ENCODE peak calls at places on chromosomes 12 and 14, in six cellular contexts. E is CD8-positive, alpha-beta T cell; C is left ventricle myocardium inferior; H is tibial artery; L is right atrium auricular region; Z is kidney. F is an unnamed sample.
A peak's percentile ranks its signal among the peaks of the same experiment; 100 is the strongest.

GRCh38 chr14:28163897-28164296 is 602.7 kb upstream of the FOXG1 start:
- DNase-seq in E (no peak), C (no peak), H (no peak), L (no peak), Z (no peak), F (no peak)

GRCh38 chr12:82963961-82964360 is 277.3 kb downstream of the TMTC2 start:
- DNase-seq in E (no peak), C (no peak), H (no peak), L (no peak), Z (no peak), F (no peak)

GRCh38 chr12:65335021-65335714 is 56.7 kb downstream of the MSRB3 start:
- DNase-seq in E (no peak), C (no peak), H (no peak), L (no peak), Z (no peak), F (peak; percentile 21)

GRCh38 chr12:54394281-54394719 is 9.8 kb upstream of the ZNF385A start:
- DNase-seq in E (peak; percentile 56), C (no peak), H (no peak), L (no peak), Z (peak; percentile 18), F (peak; percentile 66)

GRCh38 chr12:59046763-59047534 is 126.6 kb upstream of the LRIG3 start:
- DNase-seq in E (no peak), C (no peak), H (no peak), L (no peak), Z (no peak), F (no peak)

GRCh38 chr12:106682594-106683234 is 91.8 kb upstream of the RIC8B start:
- DNase-seq in E (no peak), C (no peak), H (no peak), L (no peak), Z (no peak), F (no peak)

GRCh38 chr12:1297206-1297605 is 297.2 kb downstream of the FBXL14 start:
- DNase-seq in E (no peak), C (no peak), H (no peak), L (no peak), Z (no peak), F (no peak)

GRCh38 chr12:2277492-2278153 is 224.8 kb downstream of the CACNA1C start:
- DNase-seq in E (no peak), C (no peak), H (no peak), L (no peak), Z (no peak), F (no peak)

GRCh38 chr12:79615596-79616560 is 74.9 kb downstream of the PAWR start:
- DNase-seq in E (no peak), C (no peak), H (no peak), L (no peak), Z (no peak), F (peak; percentile 67)

DNA sequence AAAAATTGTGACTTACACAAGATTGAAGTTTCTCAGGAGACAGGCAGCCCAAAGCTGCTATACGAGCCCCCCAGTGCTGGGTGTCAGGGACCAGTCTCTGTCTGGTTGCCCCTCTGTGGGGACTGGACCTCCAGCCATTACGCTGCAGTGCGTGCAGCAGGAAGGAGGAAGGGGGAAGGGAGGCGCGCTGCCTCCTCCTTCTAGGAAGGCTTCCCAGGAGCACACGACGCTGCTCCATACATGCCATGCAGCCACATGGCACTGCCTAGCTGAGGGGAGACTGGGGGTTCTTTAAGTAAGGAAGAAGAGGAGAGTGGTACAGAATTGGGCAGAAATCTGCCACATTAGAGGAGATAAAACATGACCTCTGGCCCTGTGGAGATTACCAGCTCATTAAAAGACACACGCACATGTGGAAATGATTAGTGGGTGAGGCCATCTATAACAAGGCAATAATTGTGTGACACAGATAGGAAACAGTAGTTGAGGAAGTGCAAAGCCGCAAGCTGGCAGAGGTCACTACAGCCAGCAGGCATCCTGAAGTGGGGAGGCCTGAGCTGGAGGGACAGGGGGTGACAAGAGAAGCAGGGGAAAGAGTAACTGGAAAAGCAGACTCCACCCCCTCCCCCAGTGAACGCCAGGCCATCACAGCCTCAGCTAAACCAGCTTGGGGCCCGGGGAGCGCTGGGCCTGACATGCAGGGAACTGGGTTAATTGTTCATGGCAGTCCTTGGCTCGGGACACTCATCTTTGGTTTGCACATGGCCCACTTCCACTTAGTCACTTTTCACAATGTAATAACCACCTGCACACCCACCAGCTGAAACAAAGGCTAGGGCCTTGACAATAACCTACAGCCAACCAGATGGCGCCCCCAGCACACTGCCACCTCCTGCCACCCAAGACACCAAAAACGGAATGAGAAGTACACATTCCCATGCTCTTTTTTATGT is 39.6 kb downstream of the CCDC88C start:
- DNase-seq in E (peak; percentile 35), C (no peak), H (no peak), L (no peak), Z (no peak), F (no peak)
- TF ChIP-seq CTCF in E (no peak), C (no peak), H (no peak), L (no peak), Z (no peak), F (no peak)

GRCh38 chr12:51906452-51907082 is 737 bp upstream of the ACVRL1 start:
- DNase-seq in E (no peak), C (no peak), H (peak; percentile 19), L (no peak), Z (peak; percentile 83), F (no peak)
- H3K4me3 ChIP-seq in E (no peak overlapping the region), C (peak overlapping the region; percentile 74), H (peak overlapping the region; percentile 56), L (peak overlapping the region; percentile 61), Z (no peak overlapping the region), F (no peak overlapping the region)

GRCh38 chr14:99475179-99475578 is 5.5 kb downstream of the SETD3 start:
- DNase-seq in E (no peak), C (no peak), H (no peak), L (no peak), Z (no peak), F (peak; percentile 19)
- TF ChIP-seq CTCF in E (no peak), C (no peak), H (no peak), L (no peak), Z (peak; percentile 5), F (peak; percentile 17)

GRCh38 chr12:57752668-57753000 is 524 bp upstream of the CDK4 start:
- DNase-seq in E (no peak), C (no peak), H (no peak), L (no peak), Z (no peak), F (no peak)
- H3K4me3 ChIP-seq in E (peak overlapping the region; percentile 9), C (peak overlapping the region; percentile 81), H (peak overlapping the region; percentile 88), L (peak overlapping the region; percentile 77), Z (peak overlapping the region; percentile 58), F (no peak overlapping the region)

GRCh38 chr12:126617312-126617711 is 1552.1 kb downstream of the AACS start:
- DNase-seq in E (no peak), C (no peak), H (no peak), L (no peak), Z (no peak), F (no peak)
- TF ChIP-seq CTCF in E (no peak), C (peak; percentile 54), H (no peak), L (peak; percentile 45), Z (peak; percentile 15), F (no peak)

GRCh38 chr12:71441350-71441748 is 1.8 kb downstream of the LGR5 start:
- DNase-seq in E (no peak), C (no peak), H (no peak), L (no peak), Z (no peak), F (no peak)

GRCh38 chr12:71438670-71439361 is 782 bp upstream of the LGR5 start:
- DNase-seq in E (no peak), C (no peak), H (no peak), L (no peak), Z (no peak), F (no peak)

GRCh38 chr12:71439362-71439612 is 311 bp upstream of the LGR5 start:
- DNase-seq in E (no peak), C (no peak), H (no peak), L (no peak), Z (no peak), F (no peak)

GRCh38 chr12:71440393-71441349 is 1.1 kb downstream of the LGR5 start:
- DNase-seq in E (no peak), C (no peak), H (no peak), L (no peak), Z (no peak), F (no peak)

GRCh38 chr12:71439613-71440392 is at the start of gene LGR5:
- DNase-seq in E (no peak), C (peak; percentile 18), H (no peak), L (no peak), Z (peak; percentile 75), F (peak; percentile 26)
- H3K4me3 ChIP-seq in E (peak within 1 kb of the TSS; percentile 49), C (peak within 1 kb of the TSS; percentile 62), H (peak within 1 kb of the TSS; percentile 72), L (peak within 1 kb of the TSS; percentile 49), Z (no peak within 1 kb of the TSS), F (no peak within 1 kb of the TSS)

DNA sequence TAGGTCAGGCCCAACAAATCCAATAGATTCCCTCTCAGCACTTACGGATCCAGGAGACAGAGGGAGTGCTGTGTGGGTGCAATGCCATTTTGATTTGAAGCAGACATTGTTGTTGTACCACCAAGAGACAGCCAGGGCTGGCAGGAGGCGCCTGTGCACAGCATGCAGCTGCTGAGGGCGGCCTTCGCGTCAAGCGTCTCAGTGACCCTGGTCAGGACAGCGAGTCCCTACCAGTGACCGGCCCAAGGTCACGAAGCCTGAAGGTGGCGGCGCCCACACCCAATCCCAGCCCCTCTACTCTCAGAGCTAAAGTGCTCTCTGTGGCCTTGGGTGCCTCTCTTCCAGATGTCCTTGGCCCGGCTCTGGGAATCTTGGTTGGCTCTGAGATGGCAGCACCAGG is 40.5 kb downstream of the PRMT8 start:
- DNase-seq in E (no peak), C (no peak), H (no peak), L (no peak), Z (no peak), F (no peak)
- TF ChIP-seq CTCF in E (no peak), C (no peak), H (no peak), L (no peak), Z (no peak), F (no peak)

GRCh38 chr12:94147991-94148840 is at the start of gene PLXNC1:
- DNase-seq in E (peak; percentile 64), C (peak; percentile 62), H (no peak), L (no peak), Z (peak; percentile 87), F (peak; percentile 55)

GRCh38 chr12:94145231-94145979 is 3.0 kb upstream of the PLXNC1 start:
- DNase-seq in E (no peak), C (no peak), H (no peak), L (no peak), Z (no peak), F (peak; percentile 20)

GRCh38 chr12:94143444-94143843 is 4.9 kb upstream of the PLXNC1 start:
- DNase-seq in E (no peak), C (no peak), H (no peak), L (no peak), Z (no peak), F (no peak)

GRCh38 chr12:94147377-94147990 is 893 bp upstream of the PLXNC1 start:
- DNase-seq in E (no peak), C (no peak), H (no peak), L (no peak), Z (no peak), F (no peak)

DNA sequence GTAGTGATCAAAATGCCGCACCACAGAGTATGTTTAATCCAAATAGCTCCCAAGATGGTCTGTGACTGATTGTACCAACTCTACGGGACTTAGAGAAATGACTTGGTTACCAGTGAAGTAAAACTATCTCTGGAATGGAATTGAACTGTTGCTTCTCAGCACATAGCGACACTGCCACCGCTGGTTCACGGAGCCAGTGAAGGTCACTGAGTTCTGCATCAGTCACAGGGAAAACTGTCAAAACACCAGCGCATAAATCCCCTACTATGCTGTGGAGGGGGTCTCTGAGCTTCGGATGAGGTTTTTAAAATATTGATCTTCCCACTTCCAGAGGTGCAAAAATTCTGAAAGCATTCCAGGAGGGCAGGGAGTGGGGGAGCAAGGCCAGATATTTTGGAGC is 2.2 kb upstream of the PLXNC1 start:
- DNase-seq in E (no peak), C (no peak), H (no peak), L (no peak), Z (no peak), F (no peak)
- H3K4me3 ChIP-seq in E (no peak overlapping the region), C (no peak overlapping the region), H (no peak overlapping the region), L (no peak overlapping the region), Z (no peak overlapping the region), F (no peak overlapping the region)